ENCODE peak calls at places on chromosomes 7 and 10, in nine cellular contexts. S is smooth muscle cell of the brain vasculature; O is lower lobe of right lung; K is NCI-H82; L is substantia nigra; D is stimulated activated CD4-positive, alpha-beta T cell treated with anti-CD3 and anti-CD28 coated beads, Interleukin-2, amount 100 ng/mL, for 48 hours; F is naive thymus-derived CD8-positive, alpha-beta T cell; C is fibroblast of pulmonary artery; Q is RKO. E is an unnamed sample.

GRCh38 chr7:47991741-47992311 is 12.4 kb upstream of the HUS1 start:
- DNase-seq in O (peak; percentile 93), K (peak; percentile 87), F (peak; percentile 83), C (peak; percentile 77), S (peak; percentile 39), D (peak; percentile 69), Q (no peak), L (peak; percentile 68), E (peak; percentile 77)

GRCh38 chr7:57868771-57869483 is 418.9 kb downstream of the ZNF716 start:
- DNase-seq in D (no peak), F (no peak), O (no peak), L (no peak), K (peak; percentile 42), C (peak; percentile 0), S (no peak), Q (no peak), E (no peak)

GRCh38 chr7:80439894-80440811 is 71.7 kb downstream of the GNAT3 start:
- DNase-seq in F (no peak), L (no peak), K (no peak), D (no peak), O (no peak), S (no peak), C (peak; percentile 84), Q (no peak), E (no peak)

GRCh38 chr10:43057231-43057711 is 19.6 kb upstream of the RET start:
- DNase-seq in S (no peak), L (no peak), C (no peak), K (no peak), F (no peak), Q (no peak), O (peak; percentile 14), D (no peak), E (no peak)

GRCh38 chr7:140564643-140565042 is 76.0 kb downstream of the DENND2A start:
- DNase-seq in L (no peak), K (no peak), O (no peak), S (no peak), D (no peak), Q (no peak), C (no peak), F (no peak), E (no peak)

GRCh38 chr7:112084506-112084905 is 121.7 kb downstream of the DOCK4 start:
- DNase-seq in K (no peak), L (no peak), C (peak; percentile 64), O (peak; percentile 51), D (no peak), Q (no peak), F (no peak), S (peak; percentile 32), E (no peak)

GRCh38 chr10:78473016-78473415 is 439.4 kb downstream of the RPS24 start:
- DNase-seq in L (no peak), O (no peak), S (no peak), C (no peak), D (no peak), F (no peak), K (peak; percentile 25), Q (no peak), E (no peak)

GRCh38 chr7:158999496-158999895 is 143.1 kb downstream of the DYNC2I1 start:
- DNase-seq in C (no peak), S (no peak), L (no peak), D (no peak), F (no peak), O (no peak), Q (no peak), K (no peak), E (no peak)

GRCh38 chr10:31274310-31274709 is 44.7 kb upstream of the ZEB1 start:
- DNase-seq in K (no peak), S (no peak), D (no peak), C (peak; percentile 49), F (no peak), Q (no peak), L (no peak), O (no peak), E (no peak)

GRCh38 chr10:6068422-6068821 is 6.3 kb upstream of the IL2RA start:
- DNase-seq in C (no peak), O (peak; percentile 62), K (no peak), F (peak; percentile 38), D (no peak), Q (no peak), S (no peak), L (peak; percentile 4), E (no peak)

GRCh38 chr7:537911-538634 is 18.4 kb upstream of the PDGFA start:
- DNase-seq in K (no peak), O (peak; percentile 85), C (peak; percentile 83), F (no peak), Q (peak; percentile 25), L (no peak), D (no peak), S (no peak), E (no peak)

GRCh38 chr7:143345428-143345900 is 17.0 kb downstream of the FAM131B start:
- DNase-seq in K (peak; percentile 82), S (no peak), C (peak; percentile 28), D (peak; percentile 51), O (peak; percentile 75), F (peak; percentile 53), Q (no peak), L (no peak), E (no peak)